ENCODE peak calls at places on chromosomes 16 and 17, in six cellular contexts. One of them, this sample, is unnamed. For H3K27me3, the result is how much of the 10 kb centered on the place peaks cover.

GRCh38 chr17:42120161-42121065 is 754 bp downstream of the KAT2A start:
- DNase-seq in RWPE2: no peak
- DNase-seq in neural progenitor cell: peak
- DNase-seq in upper lobe of right lung: no peak
- DNase-seq in transverse colon: no peak
- DNase-seq in CD4-positive, alpha-beta memory T cell: no peak
- DNase-seq in this sample: no peak

GRCh38 chr17:60170835-60171752 is 21.3 kb downstream of the CA4 start:
- DNase-seq in RWPE2: no peak
- DNase-seq in CD4-positive, alpha-beta memory T cell: no peak
- DNase-seq in transverse colon: no peak
- DNase-seq in upper lobe of right lung: no peak
- DNase-seq in neural progenitor cell: no peak
- DNase-seq in this sample: no peak

GRCh38 chr16:11039726-11040125 is 95.4 kb downstream of the CLEC16A start:
- DNase-seq in upper lobe of right lung: no peak
- DNase-seq in neural progenitor cell: no peak
- DNase-seq in RWPE2: no peak
- DNase-seq in CD4-positive, alpha-beta memory T cell: no peak
- DNase-seq in transverse colon: no peak
- DNase-seq in this sample: no peak

GRCh38 chr17:28765038-28765437 is 21.2 kb downstream of the TRAF4 start:
- DNase-seq in CD4-positive, alpha-beta memory T cell: no peak
- DNase-seq in RWPE2: no peak
- DNase-seq in neural progenitor cell: no peak
- DNase-seq in upper lobe of right lung: no peak
- DNase-seq in transverse colon: no peak
- DNase-seq in this sample: no peak

GRCh38 chr17:1972429-1973160 is 52.5 kb downstream of the RTN4RL1 start:
- DNase-seq in transverse colon: no peak
- DNase-seq in neural progenitor cell: no peak
- DNase-seq in RWPE2: no peak
- DNase-seq in CD4-positive, alpha-beta memory T cell: no peak
- DNase-seq in upper lobe of right lung: peak
- DNase-seq in this sample: no peak

GRCh38 chr16:4032768-4033167 is 83.5 kb downstream of the ADCY9 start:
- DNase-seq in RWPE2: no peak
- DNase-seq in CD4-positive, alpha-beta memory T cell: no peak
- DNase-seq in neural progenitor cell: no peak
- DNase-seq in upper lobe of right lung: peak
- DNase-seq in transverse colon: peak
- DNase-seq in this sample: no peak

GRCh38 chr17:75073618-75074047 is 14.1 kb upstream of the SLC16A5 start:
- DNase-seq in transverse colon: peak
- DNase-seq in neural progenitor cell: no peak
- DNase-seq in upper lobe of right lung: no peak
- DNase-seq in RWPE2: no peak
- DNase-seq in CD4-positive, alpha-beta memory T cell: no peak
- DNase-seq in this sample: no peak

GRCh38 chr16:66292241-66292935 is 74.1 kb upstream of the CDH5 start:
- DNase-seq in RWPE2: peak
- DNase-seq in transverse colon: no peak
- DNase-seq in neural progenitor cell: no peak
- DNase-seq in CD4-positive, alpha-beta memory T cell: no peak
- DNase-seq in upper lobe of right lung: no peak
- DNase-seq in this sample: no peak

GRCh38 chr17:4199818-4200402 is 56.9 kb downstream of the CYB5D2 start:
- DNase-seq in upper lobe of right lung: no peak
- DNase-seq in RWPE2: no peak
- DNase-seq in transverse colon: no peak
- DNase-seq in neural progenitor cell: peak
- DNase-seq in CD4-positive, alpha-beta memory T cell: peak
- DNase-seq in this sample: no peak

GRCh38 chr17:62565817-62566216 is 61.7 kb upstream of the MRC2 start:
- DNase-seq in neural progenitor cell: no peak
- DNase-seq in RWPE2: peak
- DNase-seq in upper lobe of right lung: no peak
- DNase-seq in CD4-positive, alpha-beta memory T cell: no peak
- DNase-seq in transverse colon: no peak
- DNase-seq in this sample: peak

GRCh38 chr17:65925606-65926307 is 266.2 kb downstream of the CEP112 start:
- DNase-seq in transverse colon: no peak
- DNase-seq in CD4-positive, alpha-beta memory T cell: no peak
- DNase-seq in upper lobe of right lung: no peak
- DNase-seq in neural progenitor cell: no peak
- DNase-seq in RWPE2: no peak
- DNase-seq in this sample: peak

GRCh38 chr17:81807210-81807719 is 3.3 kb downstream of the GCGR start:
- DNase-seq in transverse colon: no peak
- DNase-seq in neural progenitor cell: no peak
- DNase-seq in RWPE2: peak
- DNase-seq in upper lobe of right lung: no peak
- DNase-seq in CD4-positive, alpha-beta memory T cell: no peak
- DNase-seq in this sample: no peak

GRCh38 chr16:11079657-11080187 is 135.4 kb downstream of the CLEC16A start:
- DNase-seq in upper lobe of right lung: no peak
- DNase-seq in RWPE2: no peak
- DNase-seq in neural progenitor cell: no peak
- DNase-seq in CD4-positive, alpha-beta memory T cell: no peak
- DNase-seq in transverse colon: no peak
- DNase-seq in this sample: peak

GRCh38 chr16:48526058-48526957 is 83.7 kb downstream of the N4BP1 start:
- DNase-seq in transverse colon: peak
- DNase-seq in CD4-positive, alpha-beta memory T cell: no peak
- DNase-seq in upper lobe of right lung: peak
- DNase-seq in RWPE2: no peak
- DNase-seq in neural progenitor cell: peak
- DNase-seq in this sample: no peak

GRCh38 chr16:11320170-11320569 is 25.1 kb upstream of the RMI2 start:
- DNase-seq in RWPE2: no peak
- DNase-seq in neural progenitor cell: no peak
- DNase-seq in upper lobe of right lung: no peak
- DNase-seq in transverse colon: no peak
- DNase-seq in CD4-positive, alpha-beta memory T cell: no peak
- DNase-seq in this sample: no peak

GRCh38 chr17:14295676-14296075 is 5.2 kb upstream of the HS3ST3B1 start:
- DNase-seq in RWPE2: no peak
- DNase-seq in upper lobe of right lung: no peak
- DNase-seq in neural progenitor cell: no peak
- DNase-seq in CD4-positive, alpha-beta memory T cell: no peak
- DNase-seq in transverse colon: no peak
- DNase-seq in this sample: no peak

GRCh38 chr17:14294876-14295275 is 6.0 kb upstream of the HS3ST3B1 start:
- DNase-seq in transverse colon: no peak
- DNase-seq in neural progenitor cell: no peak
- DNase-seq in RWPE2: no peak
- DNase-seq in upper lobe of right lung: no peak
- DNase-seq in CD4-positive, alpha-beta memory T cell: no peak
- DNase-seq in this sample: no peak

GRCh38 chr17:14298221-14298994 is 2.5 kb upstream of the HS3ST3B1 start:
- DNase-seq in upper lobe of right lung: no peak
- DNase-seq in RWPE2: no peak
- DNase-seq in neural progenitor cell: peak
- DNase-seq in transverse colon: no peak
- DNase-seq in CD4-positive, alpha-beta memory T cell: no peak
- DNase-seq in this sample: no peak

GRCh38 chr17:14297161-14297851 is 3.6 kb upstream of the HS3ST3B1 start:
- DNase-seq in neural progenitor cell: peak
- DNase-seq in CD4-positive, alpha-beta memory T cell: no peak
- DNase-seq in upper lobe of right lung: peak
- DNase-seq in RWPE2: no peak
- DNase-seq in transverse colon: no peak
- DNase-seq in this sample: no peak

DNA sequence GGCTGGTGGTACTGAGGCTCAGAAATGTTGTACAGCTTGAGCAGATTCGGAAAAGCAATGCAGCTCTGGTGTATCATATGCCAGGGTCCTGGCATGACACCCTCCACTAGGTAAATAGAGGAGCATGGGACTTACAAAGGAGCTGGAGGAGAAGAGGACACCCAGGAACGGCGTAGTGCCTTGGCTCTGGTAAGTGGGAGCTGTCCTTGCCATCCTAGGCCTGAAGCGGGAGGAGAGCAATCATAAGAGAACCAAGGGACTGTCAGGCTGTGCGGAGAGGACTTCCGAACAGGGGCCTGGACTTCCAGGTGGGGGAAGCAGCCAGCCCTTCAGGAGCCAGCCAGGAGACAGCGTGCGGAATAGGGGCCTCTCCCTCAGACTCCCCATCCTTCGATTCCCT is 4.4 kb upstream of the HS3ST3B1 start:
- DNase-seq in upper lobe of right lung: no peak
- DNase-seq in CD4-positive, alpha-beta memory T cell: no peak
- DNase-seq in neural progenitor cell: no peak
- DNase-seq in RWPE2: no peak
- DNase-seq in transverse colon: no peak
- DNase-seq in this sample: no peak
- H3K27me3 ChIP-seq in upper lobe of right lung: half or more
- H3K27me3 ChIP-seq in CD4-positive, alpha-beta memory T cell: under half
- H3K27me3 ChIP-seq in neural progenitor cell: half or more
- H3K27me3 ChIP-seq in RWPE2: half or more
- H3K27me3 ChIP-seq in transverse colon: half or more
- H3K27me3 ChIP-seq in this sample: under half

GRCh38 chr16:54937673-54938350 is 7.1 kb downstream of the IRX5 start:
- DNase-seq in CD4-positive, alpha-beta memory T cell: no peak
- DNase-seq in transverse colon: no peak
- DNase-seq in RWPE2: no peak
- DNase-seq in neural progenitor cell: no peak
- DNase-seq in upper lobe of right lung: peak
- DNase-seq in this sample: no peak
- H3K27me3 ChIP-seq in CD4-positive, alpha-beta memory T cell: under half
- H3K27me3 ChIP-seq in transverse colon: half or more
- H3K27me3 ChIP-seq in RWPE2: half or more
- H3K27me3 ChIP-seq in neural progenitor cell: half or more
- H3K27me3 ChIP-seq in upper lobe of right lung: half or more
- H3K27me3 ChIP-seq in this sample: under half

GRCh38 chr16:88497561-88498420 is 44.7 kb downstream of the ZFPM1 start:
- DNase-seq in transverse colon: no peak
- DNase-seq in upper lobe of right lung: no peak
- DNase-seq in RWPE2: no peak
- DNase-seq in CD4-positive, alpha-beta memory T cell: no peak
- DNase-seq in neural progenitor cell: no peak
- DNase-seq in this sample: no peak
- H3K27me3 ChIP-seq in transverse colon: under half
- H3K27me3 ChIP-seq in upper lobe of right lung: under half
- H3K27me3 ChIP-seq in RWPE2: under half
- H3K27me3 ChIP-seq in CD4-positive, alpha-beta memory T cell: under half
- H3K27me3 ChIP-seq in neural progenitor cell: under half
- H3K27me3 ChIP-seq in this sample: under half

GRCh38 chr17:8096541-8096940 is 9.0 kb upstream of the ALOX12B start:
- DNase-seq in transverse colon: no peak
- DNase-seq in upper lobe of right lung: no peak
- DNase-seq in CD4-positive, alpha-beta memory T cell: no peak
- DNase-seq in neural progenitor cell: no peak
- DNase-seq in RWPE2: no peak
- DNase-seq in this sample: no peak

GRCh38 chr17:8091033-8091687 is 3.6 kb upstream of the ALOX12B start:
- DNase-seq in upper lobe of right lung: no peak
- DNase-seq in transverse colon: no peak
- DNase-seq in neural progenitor cell: no peak
- DNase-seq in RWPE2: no peak
- DNase-seq in CD4-positive, alpha-beta memory T cell: no peak
- DNase-seq in this sample: no peak

GRCh38 chr17:8100149-8100548 is 12.6 kb upstream of the ALOX12B start:
- DNase-seq in upper lobe of right lung: no peak
- DNase-seq in neural progenitor cell: no peak
- DNase-seq in CD4-positive, alpha-beta memory T cell: no peak
- DNase-seq in RWPE2: no peak
- DNase-seq in transverse colon: no peak
- DNase-seq in this sample: no peak

GRCh38 chr17:8100763-8101162 is 13.2 kb upstream of the ALOX12B start:
- DNase-seq in neural progenitor cell: no peak
- DNase-seq in RWPE2: no peak
- DNase-seq in CD4-positive, alpha-beta memory T cell: no peak
- DNase-seq in upper lobe of right lung: no peak
- DNase-seq in transverse colon: no peak
- DNase-seq in this sample: no peak

GRCh38 chr17:8095361-8095760 is 7.8 kb upstream of the ALOX12B start:
- DNase-seq in neural progenitor cell: no peak
- DNase-seq in CD4-positive, alpha-beta memory T cell: no peak
- DNase-seq in upper lobe of right lung: no peak
- DNase-seq in RWPE2: no peak
- DNase-seq in transverse colon: no peak
- DNase-seq in this sample: no peak
- H3K27me3 ChIP-seq in neural progenitor cell: under half
- H3K27me3 ChIP-seq in CD4-positive, alpha-beta memory T cell: under half
- H3K27me3 ChIP-seq in upper lobe of right lung: under half
- H3K27me3 ChIP-seq in RWPE2: under half
- H3K27me3 ChIP-seq in transverse colon: under half
- H3K27me3 ChIP-seq in this sample: under half

GRCh38 chr17:5628262-5628661 is 44.0 kb upstream of the NLRP1 start:
- DNase-seq in RWPE2: no peak
- DNase-seq in CD4-positive, alpha-beta memory T cell: no peak
- DNase-seq in upper lobe of right lung: no peak
- DNase-seq in neural progenitor cell: no peak
- DNase-seq in transverse colon: no peak
- DNase-seq in this sample: no peak

GRCh38 chr17:5630434-5630833 is 46.1 kb upstream of the NLRP1 start:
- DNase-seq in transverse colon: no peak
- DNase-seq in RWPE2: no peak
- DNase-seq in upper lobe of right lung: no peak
- DNase-seq in neural progenitor cell: no peak
- DNase-seq in CD4-positive, alpha-beta memory T cell: no peak
- DNase-seq in this sample: peak

GRCh38 chr17:5631958-5632357 is 47.6 kb upstream of the NLRP1 start:
- DNase-seq in transverse colon: no peak
- DNase-seq in CD4-positive, alpha-beta memory T cell: no peak
- DNase-seq in RWPE2: no peak
- DNase-seq in upper lobe of right lung: no peak
- DNase-seq in neural progenitor cell: peak
- DNase-seq in this sample: no peak

DNA sequence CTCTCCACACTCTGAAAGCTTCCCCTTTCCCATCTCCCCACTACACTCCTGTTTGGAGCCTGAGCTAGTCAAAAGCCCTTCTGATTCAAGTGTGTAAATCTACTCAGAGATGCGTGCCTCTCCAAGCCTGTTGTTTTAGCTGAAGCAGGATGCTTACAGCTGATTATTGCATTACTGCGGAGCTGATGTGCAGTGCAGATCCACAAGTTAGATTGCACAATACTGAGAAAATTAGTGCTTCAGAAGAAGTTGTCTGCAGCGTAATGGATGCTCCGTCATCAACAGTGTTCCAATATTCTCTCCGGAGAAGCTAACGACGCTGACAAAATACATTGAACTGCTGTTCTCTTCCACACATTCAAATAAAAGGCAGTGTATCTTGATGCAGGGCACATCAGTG is 44.8 kb upstream of the NLRP1 start:
- DNase-seq in CD4-positive, alpha-beta memory T cell: no peak
- DNase-seq in RWPE2: no peak
- DNase-seq in neural progenitor cell: no peak
- DNase-seq in transverse colon: no peak
- DNase-seq in upper lobe of right lung: no peak
- DNase-seq in this sample: no peak
- H3K27me3 ChIP-seq in CD4-positive, alpha-beta memory T cell: under half
- H3K27me3 ChIP-seq in RWPE2: under half
- H3K27me3 ChIP-seq in neural progenitor cell: under half
- H3K27me3 ChIP-seq in transverse colon: under half
- H3K27me3 ChIP-seq in upper lobe of right lung: under half
- H3K27me3 ChIP-seq in this sample: under half